ENCODE peak calls at places on chromosomes 12 and 14, in six cellular contexts. One of them, this sample, is unnamed.

GRCh38 chr12:85527192-85527591 is 247.2 kb downstream of the ALX1 start:
- DNase-seq in mammary epithelial cell: no peak
- DNase-seq in astrocyte: no peak
- DNase-seq in endothelial cell of umbilical vein: no peak
- DNase-seq in HCT116: no peak
- DNase-seq in fibroblast of lung: no peak
- DNase-seq in this sample: no peak

GRCh38 chr14:50260511-50260910 is 29.1 kb upstream of the SOS2 start:
- DNase-seq in fibroblast of lung: peak
- DNase-seq in HCT116: peak
- DNase-seq in mammary epithelial cell: peak
- DNase-seq in astrocyte: peak
- DNase-seq in endothelial cell of umbilical vein: peak
- DNase-seq in this sample: no peak

GRCh38 chr12:905273-906076 is 44.0 kb downstream of the RAD52 start:
- DNase-seq in endothelial cell of umbilical vein: no peak
- DNase-seq in mammary epithelial cell: no peak
- DNase-seq in HCT116: no peak
- DNase-seq in astrocyte: no peak
- DNase-seq in fibroblast of lung: no peak
- DNase-seq in this sample: no peak

GRCh38 chr12:28893365-28893764 is 255.7 kb upstream of the FAR2 start:
- DNase-seq in endothelial cell of umbilical vein: peak
- DNase-seq in fibroblast of lung: peak
- DNase-seq in mammary epithelial cell: no peak
- DNase-seq in astrocyte: no peak
- DNase-seq in HCT116: no peak
- DNase-seq in this sample: no peak

GRCh38 chr14:91367173-91368171 is 50.1 kb downstream of the CCDC88C start:
- DNase-seq in endothelial cell of umbilical vein: peak
- DNase-seq in mammary epithelial cell: peak
- DNase-seq in HCT116: no peak
- DNase-seq in fibroblast of lung: peak
- DNase-seq in astrocyte: peak
- DNase-seq in this sample: peak

GRCh38 chr14:64671591-64671990 is 32.6 kb upstream of the PLEKHG3 start:
- DNase-seq in endothelial cell of umbilical vein: peak
- DNase-seq in fibroblast of lung: peak
- DNase-seq in astrocyte: peak
- DNase-seq in mammary epithelial cell: peak
- DNase-seq in HCT116: peak
- DNase-seq in this sample: peak

GRCh38 chr14:39957290-39957689 is 525.1 kb upstream of the FBXO33 start:
- DNase-seq in fibroblast of lung: no peak
- DNase-seq in mammary epithelial cell: no peak
- DNase-seq in astrocyte: no peak
- DNase-seq in endothelial cell of umbilical vein: no peak
- DNase-seq in HCT116: no peak
- DNase-seq in this sample: no peak

GRCh38 chr12:3698218-3698974 is 54.5 kb downstream of the CRACR2A start:
- DNase-seq in endothelial cell of umbilical vein: peak
- DNase-seq in mammary epithelial cell: peak
- DNase-seq in astrocyte: peak
- DNase-seq in fibroblast of lung: peak
- DNase-seq in HCT116: no peak
- DNase-seq in this sample: no peak

GRCh38 chr12:88388566-88389269 is 191.6 kb downstream of the KITLG start:
- DNase-seq in HCT116: no peak
- DNase-seq in astrocyte: peak
- DNase-seq in endothelial cell of umbilical vein: no peak
- DNase-seq in fibroblast of lung: no peak
- DNase-seq in mammary epithelial cell: peak
- DNase-seq in this sample: no peak

GRCh38 chr12:124433147-124433874 is 134.1 kb downstream of the NCOR2 start:
- DNase-seq in endothelial cell of umbilical vein: no peak
- DNase-seq in HCT116: no peak
- DNase-seq in fibroblast of lung: peak
- DNase-seq in mammary epithelial cell: no peak
- DNase-seq in astrocyte: no peak
- DNase-seq in this sample: no peak

GRCh38 chr14:25048170-25049126 is 1.5 kb downstream of the STXBP6 start:
- DNase-seq in HCT116: no peak
- DNase-seq in astrocyte: peak
- DNase-seq in fibroblast of lung: peak
- DNase-seq in mammary epithelial cell: peak
- DNase-seq in endothelial cell of umbilical vein: no peak
- DNase-seq in this sample: peak

GRCh38 chr12:123151679-123152454 is 977 bp upstream of the PITPNM2 start:
- DNase-seq in fibroblast of lung: no peak
- DNase-seq in mammary epithelial cell: no peak
- DNase-seq in endothelial cell of umbilical vein: no peak
- DNase-seq in astrocyte: no peak
- DNase-seq in HCT116: no peak
- DNase-seq in this sample: no peak

GRCh38 chr12:31896514-31897039 is 62.6 kb upstream of the RESF1 start:
- DNase-seq in mammary epithelial cell: peak
- DNase-seq in fibroblast of lung: peak
- DNase-seq in astrocyte: peak
- DNase-seq in HCT116: no peak
- DNase-seq in endothelial cell of umbilical vein: peak
- DNase-seq in this sample: peak

GRCh38 chr14:74649673-74650072 is 37.6 kb upstream of the LTBP2 start:
- DNase-seq in mammary epithelial cell: peak
- DNase-seq in astrocyte: no peak
- DNase-seq in HCT116: no peak
- DNase-seq in endothelial cell of umbilical vein: peak
- DNase-seq in fibroblast of lung: no peak
- DNase-seq in this sample: no peak

GRCh38 chr12:24285413-24285812 is 335.9 kb upstream of the SOX5 start:
- DNase-seq in fibroblast of lung: peak
- DNase-seq in endothelial cell of umbilical vein: no peak
- DNase-seq in astrocyte: no peak
- DNase-seq in mammary epithelial cell: no peak
- DNase-seq in HCT116: no peak
- DNase-seq in this sample: no peak

GRCh38 chr12:45615268-45615667 is 114.2 kb upstream of the ARID2 start:
- DNase-seq in mammary epithelial cell: peak
- DNase-seq in fibroblast of lung: peak
- DNase-seq in astrocyte: peak
- DNase-seq in endothelial cell of umbilical vein: peak
- DNase-seq in HCT116: no peak
- DNase-seq in this sample: peak

DNA sequence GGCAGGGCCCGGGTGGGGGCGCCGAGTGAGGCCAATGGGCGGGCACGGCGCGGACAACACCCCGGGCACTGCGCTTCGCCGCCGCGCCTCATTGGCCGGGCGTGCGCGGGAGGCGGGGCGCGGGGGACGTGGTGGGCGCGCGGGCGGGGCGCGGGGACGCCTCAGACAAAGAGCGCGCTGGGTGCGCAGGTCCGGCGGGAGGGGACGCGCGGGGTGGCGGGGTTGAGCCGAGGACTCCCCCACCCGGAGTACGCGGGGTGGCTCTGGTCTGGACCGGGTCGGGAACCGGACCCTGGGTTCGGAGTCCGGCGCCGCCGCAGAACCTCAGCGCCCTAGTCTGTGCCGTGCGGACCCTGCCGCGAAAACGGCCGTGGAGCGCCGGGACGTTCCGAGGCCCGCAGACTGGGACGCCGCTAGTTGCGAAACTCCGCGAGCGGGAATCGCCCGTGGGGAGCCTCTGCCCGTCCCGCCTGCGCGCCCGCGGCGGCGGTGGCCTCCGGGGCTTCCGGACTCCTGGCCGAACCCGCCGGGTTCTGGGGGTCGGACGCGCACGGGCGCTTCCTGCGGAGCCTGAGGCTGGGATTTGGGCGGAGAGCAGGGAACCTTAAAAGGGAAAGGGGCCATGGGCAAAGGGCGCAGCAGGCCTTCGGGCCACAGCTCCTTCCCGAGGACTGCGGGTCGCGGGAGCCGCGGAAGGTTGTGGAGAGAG is 416 bp upstream of the SLC25A29 start:
- DNase-seq in astrocyte: peak
- DNase-seq in HCT116: peak
- DNase-seq in endothelial cell of umbilical vein: peak
- DNase-seq in fibroblast of lung: peak
- DNase-seq in mammary epithelial cell: peak
- DNase-seq in this sample: peak
- TF ChIP-seq EZH2 in astrocyte: no peak
- TF ChIP-seq EZH2 in HCT116: no peak
- TF ChIP-seq EZH2 in endothelial cell of umbilical vein: no peak
- TF ChIP-seq EZH2 in fibroblast of lung: no peak
- TF ChIP-seq EZH2 in mammary epithelial cell: no peak
- TF ChIP-seq EZH2 in this sample: no peak

DNA sequence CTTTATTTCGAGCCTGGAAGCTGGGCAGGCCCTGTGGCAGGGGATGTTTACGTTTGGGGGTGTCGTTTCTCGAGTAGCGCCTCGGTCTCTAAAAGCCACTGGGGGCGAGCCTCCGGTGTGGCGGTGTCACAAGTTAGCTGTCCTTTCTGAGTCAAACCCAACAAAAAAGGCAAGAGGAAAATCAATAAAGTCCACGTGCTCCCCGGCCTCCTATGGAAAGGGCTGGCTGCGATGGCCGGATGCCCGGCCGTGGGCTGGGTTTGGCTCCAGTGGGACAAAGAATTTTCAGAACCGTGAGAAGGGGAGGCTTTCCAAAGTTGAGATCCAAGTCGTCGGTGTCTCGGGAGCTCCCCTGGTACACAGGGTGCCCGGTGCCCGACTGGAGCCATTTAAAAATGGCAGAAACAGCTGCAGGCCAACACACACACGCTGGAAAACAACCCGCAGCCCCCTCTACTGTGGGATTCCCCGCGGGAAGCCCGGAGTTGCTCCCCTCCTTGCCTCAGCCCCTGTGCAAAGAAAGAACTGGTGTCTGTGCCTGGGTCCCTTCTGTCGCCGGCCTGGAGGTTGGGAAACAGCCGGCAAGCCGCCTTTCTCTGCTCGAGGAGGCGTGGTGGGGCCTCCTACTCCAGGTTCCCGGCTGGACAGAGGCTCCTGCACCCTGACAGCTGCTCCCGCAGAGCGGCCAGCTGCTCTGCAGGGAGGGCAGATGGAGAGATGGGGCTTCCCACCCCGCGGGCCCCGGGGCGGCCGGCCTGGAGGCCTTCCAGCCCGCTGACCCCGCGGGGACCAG is 1.9 kb downstream of the BCL7A start:
- DNase-seq in fibroblast of lung: peak
- DNase-seq in HCT116: peak
- DNase-seq in mammary epithelial cell: peak
- DNase-seq in endothelial cell of umbilical vein: peak
- DNase-seq in astrocyte: peak
- DNase-seq in this sample: peak
- TF ChIP-seq EZH2 in fibroblast of lung: no peak
- TF ChIP-seq EZH2 in HCT116: no peak
- TF ChIP-seq EZH2 in mammary epithelial cell: no peak
- TF ChIP-seq EZH2 in endothelial cell of umbilical vein: no peak
- TF ChIP-seq EZH2 in astrocyte: no peak
- TF ChIP-seq EZH2 in this sample: no peak

GRCh38 chr14:59918824-59919581 is 941 bp upstream of the LRRC9 start:
- DNase-seq in HCT116: peak
- DNase-seq in mammary epithelial cell: no peak
- DNase-seq in fibroblast of lung: peak
- DNase-seq in astrocyte: peak
- DNase-seq in endothelial cell of umbilical vein: peak
- DNase-seq in this sample: peak
- TF ChIP-seq EZH2 in HCT116: no peak
- TF ChIP-seq EZH2 in mammary epithelial cell: no peak
- TF ChIP-seq EZH2 in fibroblast of lung: no peak
- TF ChIP-seq EZH2 in astrocyte: no peak
- TF ChIP-seq EZH2 in endothelial cell of umbilical vein: no peak
- TF ChIP-seq EZH2 in this sample: no peak

GRCh38 chr12:113472191-113473190 is 820 bp upstream of the LHX5 start:
- DNase-seq in astrocyte: no peak
- DNase-seq in fibroblast of lung: no peak
- DNase-seq in HCT116: no peak
- DNase-seq in mammary epithelial cell: no peak
- DNase-seq in endothelial cell of umbilical vein: no peak
- DNase-seq in this sample: no peak
- TF ChIP-seq EZH2 in astrocyte: peak
- TF ChIP-seq EZH2 in fibroblast of lung: no peak
- TF ChIP-seq EZH2 in HCT116: no peak
- TF ChIP-seq EZH2 in mammary epithelial cell: peak
- TF ChIP-seq EZH2 in endothelial cell of umbilical vein: peak
- TF ChIP-seq EZH2 in this sample: no peak

This sample was measured in hepatocyte.